ENCODE peak calls at places on chromosome 20, in five cellular contexts. C is cardiac fibroblast, E is hepatocyte, Q is AG04449, U is fibroblast of mammary gland. G is an unnamed sample.

GRCh38 chr20:59933296-59933848 is at the start of gene SYCP2:
- DNase-seq in C (peak), E (peak), Q (no peak), U (peak), G (no peak)

GRCh38 chr20:2210646-2211556 is 84.9 kb upstream of the TGM3 start:
- DNase-seq in C (peak), E (peak), Q (peak), U (peak), G (peak)

GRCh38 chr20:12113468-12114371 is 196.0 kb downstream of the BTBD3 start:
- DNase-seq in C (peak), E (no peak), Q (no peak), U (peak), G (no peak)

GRCh38 chr20:1526310-1526709 is 31.2 kb downstream of the SIRPD start:
- DNase-seq in C (no peak), E (no peak), Q (no peak), U (no peak), G (no peak)

GRCh38 chr20:31906001-31906400 is 35.6 kb downstream of the TTLL9 start:
- DNase-seq in C (no peak), E (no peak), Q (no peak), U (no peak), G (no peak)

GRCh38 chr20:1034420-1034799 is 32.3 kb upstream of the RSPO4 start:
- DNase-seq in C (peak), E (no peak), Q (no peak), U (peak), G (no peak)

GRCh38 chr20:32582659-32583580 is 2.2 kb downstream of the NOL4L start:
- DNase-seq in C (no peak), E (peak), Q (no peak), U (no peak), G (no peak)

GRCh38 chr20:44433751-44434538 is 41.7 kb upstream of the TTPAL start:
- DNase-seq in C (no peak), E (peak), Q (no peak), U (no peak), G (no peak)

GRCh38 chr20:59743767-59744485 is 139.6 kb downstream of the PHACTR3 start:
- DNase-seq in C (no peak), E (no peak), Q (no peak), U (no peak), G (no peak)

GRCh38 chr20:46021361-46022359 is 7.4 kb upstream of the SLC12A5 start:
- DNase-seq in C (no peak), E (peak), Q (no peak), U (no peak), G (no peak)

GRCh38 chr20:40713508-40713907 is 24.5 kb upstream of the MAFB start:
- DNase-seq in C (no peak), E (no peak), Q (no peak), U (no peak), G (no peak)

GRCh38 chr20:41258489-41258888 is 59.0 kb downstream of the ZHX3 start:
- DNase-seq in C (no peak), E (no peak), Q (no peak), U (peak), G (no peak)

GRCh38 chr20:23178806-23179205 is 92.7 kb upstream of the CD93 start:
- DNase-seq in C (no peak), E (no peak), Q (no peak), U (no peak), G (no peak)
- TF ChIP-seq CTCF in C (no peak), E (peak), Q (no peak), U (no peak), G (no peak)

GRCh38 chr20:56781108-56781739 is 152.1 kb downstream of the TFAP2C start:
- DNase-seq in C (peak), E (no peak), Q (no peak), U (peak), G (no peak)

GRCh38 chr20:56780266-56780665 is 151.2 kb downstream of the TFAP2C start:
- DNase-seq in C (no peak), E (no peak), Q (no peak), U (no peak), G (no peak)

GRCh38 chr20:56779452-56780143 is 150.5 kb downstream of the TFAP2C start:
- DNase-seq in C (no peak), E (no peak), Q (no peak), U (no peak), G (no peak)

GRCh38 chr20:56776345-56776744 is 147.2 kb downstream of the TFAP2C start:
- DNase-seq in C (no peak), E (no peak), Q (no peak), U (no peak), G (no peak)

DNA sequence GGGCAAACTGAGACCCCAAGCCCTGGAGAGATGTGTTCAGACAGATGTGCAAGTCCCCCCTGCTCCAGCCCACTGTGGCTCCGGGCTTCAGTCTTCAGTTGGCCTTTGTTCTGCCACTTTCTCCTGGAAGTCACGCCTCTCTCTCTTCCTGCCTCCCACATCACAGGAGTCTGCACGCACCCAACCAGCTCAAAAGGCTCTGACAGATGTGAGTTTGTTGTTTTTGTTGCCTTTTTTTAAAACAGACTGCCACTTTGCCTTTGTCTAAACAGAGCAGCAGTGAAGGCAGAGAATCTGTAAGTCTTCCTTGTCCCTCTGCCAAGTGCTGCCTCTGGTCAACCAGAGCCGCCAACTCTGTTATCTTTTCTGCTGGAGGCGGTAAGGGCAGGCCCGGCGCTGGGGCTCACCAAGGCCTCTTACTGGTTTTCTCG is 149.7 kb downstream of the TFAP2C start:
- DNase-seq in C (peak), E (peak), Q (no peak), U (peak), G (no peak)
- H3K4me3 ChIP-seq in C (no peak), E (no peak), Q (no peak), U (no peak), G (no peak)

GRCh38 chr20:36885355-36885754 is 9.4 kb downstream of the TLDC2 start:
- DNase-seq in C (peak), E (no peak), Q (no peak), U (peak), G (no peak)
- TF ChIP-seq CTCF in C (peak), E (no peak), Q (no peak), U (no peak), G (no peak)

GRCh38 chr20:48791666-48792071 is 36.1 kb downstream of the PREX1 start:
- DNase-seq in C (peak), E (no peak), Q (peak), U (peak), G (peak)
- H3K4me3 ChIP-seq in C (no peak), E (no peak), Q (no peak), U (no peak), G (no peak)

DNA sequence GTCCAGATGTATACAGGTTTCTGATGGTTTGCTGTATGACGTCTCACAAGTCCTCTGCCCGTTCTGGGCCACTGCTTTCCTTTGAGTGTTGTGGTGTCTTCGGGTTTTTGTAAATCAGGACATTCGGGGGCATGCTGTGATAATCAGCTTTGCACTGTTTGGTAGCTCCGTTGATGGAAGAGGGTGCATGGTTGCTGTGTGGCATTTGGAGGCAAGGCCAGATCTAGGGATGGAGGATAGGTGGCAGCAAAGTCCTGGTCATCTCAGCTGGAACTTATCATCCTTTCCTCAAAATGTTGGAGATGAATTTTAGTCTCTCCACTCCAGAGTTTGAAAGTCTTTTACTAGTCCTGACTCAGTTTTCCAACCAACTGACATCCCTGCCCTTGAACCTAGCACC is 91.0 kb downstream of the SCP2D1 start:
- DNase-seq in C (peak), E (peak), Q (no peak), U (no peak), G (no peak)
- TF ChIP-seq CTCF in C (no peak), E (peak), Q (no peak), U (no peak), G (no peak)

GRCh38 chr20:62549499-62550086 is 73.8 kb upstream of the GATA5 start:
- DNase-seq in C (no peak), E (no peak), Q (no peak), U (no peak), G (no peak)
- H3K4me3 ChIP-seq in C (no peak), E (no peak), Q (no peak), U (no peak), G (no peak)

DNA sequence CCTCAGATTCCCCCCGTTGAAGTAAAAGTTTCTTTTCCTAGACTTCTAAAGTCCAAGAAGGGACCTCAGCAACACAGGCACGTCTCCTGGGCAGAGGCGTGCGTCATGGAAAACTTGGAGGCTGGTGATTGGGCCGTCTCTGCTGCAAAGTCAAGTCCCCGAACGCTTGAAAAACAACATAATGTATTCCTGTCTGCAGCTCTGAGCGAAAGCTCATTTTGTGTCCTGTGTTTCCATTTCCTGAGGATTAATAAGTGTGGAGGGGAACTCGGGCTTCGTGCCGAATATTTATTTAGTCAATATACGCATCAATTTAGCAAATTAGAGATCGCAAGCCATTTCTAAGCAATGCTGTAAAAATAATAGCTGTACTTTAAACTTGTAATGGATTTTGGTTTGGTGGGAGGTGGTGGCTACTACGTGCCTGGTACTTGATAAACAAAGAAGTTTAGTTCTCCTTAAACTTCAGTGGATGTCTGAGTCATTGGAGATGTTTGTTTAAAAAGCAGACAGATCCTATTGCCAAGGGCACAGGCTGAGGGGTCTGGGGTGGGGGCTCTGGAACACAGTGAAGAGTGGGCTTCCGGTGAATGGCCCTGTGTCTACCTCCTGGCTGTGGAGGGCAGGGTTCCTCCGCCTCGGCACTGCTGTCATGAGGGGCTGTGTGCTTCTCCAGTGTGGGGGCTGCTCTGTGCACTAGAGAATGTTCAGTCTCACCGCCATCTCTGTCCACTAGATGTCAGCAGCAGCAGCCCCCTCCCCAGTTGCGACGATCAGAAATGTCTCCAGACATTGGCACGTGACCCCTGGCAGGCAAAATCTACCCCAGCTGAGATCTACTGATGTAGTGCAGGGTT is 21.8 kb downstream of the PCK1 start:
- DNase-seq in C (peak), E (peak), Q (no peak), U (peak), G (no peak)
- TF ChIP-seq CTCF in C (peak), E (peak), Q (peak), U (peak), G (peak)

DNA sequence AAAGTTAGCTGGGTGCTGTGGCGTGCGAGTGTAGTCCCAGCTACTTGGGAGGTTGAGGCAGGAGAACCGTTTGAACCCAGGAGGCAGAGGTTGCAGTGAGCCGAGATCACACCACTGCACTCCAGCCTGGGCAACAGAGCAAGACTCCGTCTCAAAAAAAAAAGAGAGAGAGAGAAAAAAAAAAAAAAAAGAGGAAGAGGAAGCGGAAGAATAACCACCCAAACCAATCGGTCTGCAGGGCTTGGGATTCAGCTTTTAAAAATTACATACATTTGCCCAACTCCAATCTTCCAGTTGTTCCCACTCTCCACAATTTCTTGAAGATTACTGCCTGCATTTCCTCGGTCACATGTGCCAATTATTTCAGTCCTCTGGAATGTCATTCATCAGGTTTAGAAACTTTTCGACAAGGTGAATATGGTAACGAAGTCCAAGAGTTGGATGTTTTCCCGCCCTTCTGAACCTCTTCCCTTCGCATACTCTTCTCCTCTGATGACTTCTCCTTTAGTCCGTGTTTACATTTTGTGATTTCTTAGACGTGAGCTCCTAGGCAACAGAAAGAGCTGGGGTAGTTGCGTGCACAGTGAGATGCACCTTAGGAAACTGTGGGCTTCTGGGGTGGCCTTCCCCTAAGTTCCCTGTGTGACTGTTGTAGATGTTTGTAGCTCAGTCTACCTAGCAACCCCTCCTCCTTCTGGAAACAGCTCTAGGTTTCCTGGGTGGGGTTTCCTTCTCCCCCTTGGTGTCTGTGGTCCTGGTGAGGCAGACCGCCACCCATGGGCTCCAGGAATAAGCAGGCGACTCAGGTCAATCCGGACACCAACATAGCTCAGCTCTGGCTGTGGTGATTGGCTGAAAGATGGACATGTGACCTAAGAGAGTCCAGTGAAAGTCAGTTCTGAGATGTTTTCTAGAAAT is 63.0 kb upstream of the NCOA3 start:
- DNase-seq in C (no peak), E (peak), Q (no peak), U (no peak), G (no peak)
- H3K4me3 ChIP-seq in C (no peak), E (no peak), Q (no peak), U (no peak), G (no peak)

DNA sequence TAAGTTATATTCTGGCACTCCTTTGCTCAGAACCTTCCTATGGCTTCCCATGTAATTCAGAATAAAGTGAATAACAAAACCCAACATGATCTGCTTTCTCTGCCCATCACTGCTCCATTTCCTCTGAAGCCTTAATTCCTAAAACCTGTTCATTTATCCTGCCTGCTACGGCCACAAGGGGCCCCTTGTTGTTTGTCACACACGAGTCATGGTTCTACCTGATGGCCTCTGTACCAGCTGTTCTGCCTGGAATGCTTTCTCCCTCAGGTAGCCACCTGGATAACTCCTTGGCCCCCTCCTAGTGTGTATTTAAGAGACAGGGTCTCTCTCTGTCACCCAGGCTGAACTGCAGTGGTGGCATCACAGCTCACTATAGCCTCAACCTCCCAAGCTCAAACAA is 26.8 kb downstream of the ERGIC3 start:
- DNase-seq in C (no peak), E (peak), Q (no peak), U (no peak), G (no peak)
- TF ChIP-seq CTCF in C (peak), E (peak), Q (peak), U (peak), G (no peak)